ENCODE peak calls at places on chromosomes 16 and 17, in ten cellular contexts. One of them, this sample, is unnamed.

GRCh38 chr17:77242118-77242800 is 101.5 kb downstream of the SEC14L1 start:
- DNase-seq in G401: no peak
- DNase-seq in psoas muscle: no peak
- DNase-seq in HAP-1: peak
- DNase-seq in CD8-positive, alpha-beta T cell: no peak
- DNase-seq in HT1080: no peak
- DNase-seq in activated CD4-positive, CD25-positive, alpha-beta regulatory T cell: no peak
- DNase-seq in SW480: no peak
- DNase-seq in NCI-H2081: no peak
- DNase-seq in mammary epithelial cell: no peak
- DNase-seq in this sample: no peak

GRCh38 chr16:56257260-56257659 is 66.0 kb downstream of the GNAO1 start:
- DNase-seq in NCI-H2081: no peak
- DNase-seq in psoas muscle: no peak
- DNase-seq in G401: no peak
- DNase-seq in CD8-positive, alpha-beta T cell: no peak
- DNase-seq in mammary epithelial cell: no peak
- DNase-seq in SW480: no peak
- DNase-seq in HT1080: no peak
- DNase-seq in HAP-1: no peak
- DNase-seq in activated CD4-positive, CD25-positive, alpha-beta regulatory T cell: no peak
- DNase-seq in this sample: no peak

GRCh38 chr17:65231662-65232335 is 94.6 kb downstream of the RGS9 start:
- DNase-seq in NCI-H2081: peak
- DNase-seq in CD8-positive, alpha-beta T cell: peak
- DNase-seq in HT1080: peak
- DNase-seq in SW480: peak
- DNase-seq in psoas muscle: no peak
- DNase-seq in G401: peak
- DNase-seq in HAP-1: peak
- DNase-seq in mammary epithelial cell: peak
- DNase-seq in activated CD4-positive, CD25-positive, alpha-beta regulatory T cell: no peak
- DNase-seq in this sample: peak

GRCh38 chr17:68184816-68185436 is 62.9 kb upstream of the AMZ2 start:
- DNase-seq in activated CD4-positive, CD25-positive, alpha-beta regulatory T cell: no peak
- DNase-seq in HAP-1: peak
- DNase-seq in mammary epithelial cell: no peak
- DNase-seq in G401: no peak
- DNase-seq in psoas muscle: no peak
- DNase-seq in SW480: no peak
- DNase-seq in NCI-H2081: no peak
- DNase-seq in CD8-positive, alpha-beta T cell: no peak
- DNase-seq in HT1080: no peak
- DNase-seq in this sample: no peak

GRCh38 chr16:5820472-5820871 is 722.9 kb upstream of the EEF2KMT start:
- DNase-seq in mammary epithelial cell: no peak
- DNase-seq in HAP-1: no peak
- DNase-seq in G401: no peak
- DNase-seq in HT1080: peak
- DNase-seq in CD8-positive, alpha-beta T cell: no peak
- DNase-seq in psoas muscle: no peak
- DNase-seq in NCI-H2081: no peak
- DNase-seq in SW480: no peak
- DNase-seq in activated CD4-positive, CD25-positive, alpha-beta regulatory T cell: no peak
- DNase-seq in this sample: no peak

GRCh38 chr17:48625502-48626201 is 506 bp downstream of the HOXB9 start:
- DNase-seq in HAP-1: peak
- DNase-seq in G401: no peak
- DNase-seq in activated CD4-positive, CD25-positive, alpha-beta regulatory T cell: no peak
- DNase-seq in SW480: peak
- DNase-seq in mammary epithelial cell: peak
- DNase-seq in CD8-positive, alpha-beta T cell: no peak
- DNase-seq in psoas muscle: no peak
- DNase-seq in NCI-H2081: peak
- DNase-seq in HT1080: peak
- DNase-seq in this sample: no peak

GRCh38 chr16:2003827-2004641 is 5.6 kb downstream of the ZNF598 start:
- DNase-seq in HAP-1: peak
- DNase-seq in CD8-positive, alpha-beta T cell: peak
- DNase-seq in G401: peak
- DNase-seq in NCI-H2081: peak
- DNase-seq in activated CD4-positive, CD25-positive, alpha-beta regulatory T cell: peak
- DNase-seq in mammary epithelial cell: peak
- DNase-seq in psoas muscle: peak
- DNase-seq in HT1080: peak
- DNase-seq in SW480: peak
- DNase-seq in this sample: peak

GRCh38 chr17:5424909-5425308 is 4.9 kb downstream of the RPAIN start:
- DNase-seq in HAP-1: no peak
- DNase-seq in SW480: no peak
- DNase-seq in NCI-H2081: no peak
- DNase-seq in HT1080: no peak
- DNase-seq in CD8-positive, alpha-beta T cell: no peak
- DNase-seq in activated CD4-positive, CD25-positive, alpha-beta regulatory T cell: no peak
- DNase-seq in mammary epithelial cell: no peak
- DNase-seq in G401: no peak
- DNase-seq in psoas muscle: no peak
- DNase-seq in this sample: no peak